ENCODE peak calls at places on chromosome 18, in eight cellular contexts. J is activated CD8-positive, alpha-beta memory T cell treated with anti-CD3 and anti-CD28 coated beads for 4 hours; B is T-helper 1 cell; R is body of pancreas; P is stimulated activated CD8-positive, alpha-beta memory T cell treated with anti-CD3 and anti-CD28 coated beads, Interleukin-7, amount 100 ng/mL, for 1 hour; U is fibroblast of mammary gland; H is COR-L47; Q is neural progenitor cell. I is an unnamed sample.

GRCh38 chr18:62928316-62928715 is 213.0 kb downstream of the PHLPP1 start:
- DNase-seq in J (no peak), B (no peak), R (no peak), P (no peak), U (peak; percentile 59), H (no peak), Q (no peak), I (peak; percentile 23)

GRCh38 chr18:55321268-55322175 is 266.5 kb downstream of the TCF4 start:
- DNase-seq in J (no peak), B (no peak), R (peak; percentile 85), P (peak; percentile 6), U (peak; percentile 93), H (peak; percentile 95), Q (peak; percentile 91), I (peak; percentile 95)

GRCh38 chr18:7467708-7468466 is 99.2 kb upstream of the PTPRM start:
- DNase-seq in J (no peak), B (no peak), R (no peak), P (no peak), U (peak; percentile 32), H (no peak), Q (no peak), I (peak; percentile 8)

GRCh38 chr18:76956648-76957047 is 134.3 kb downstream of the ZNF236 start:
- DNase-seq in J (no peak), B (no peak), R (no peak), P (no peak), U (no peak), H (no peak), Q (no peak), I (no peak)

GRCh38 chr18:13369756-13370510 is 151.4 kb downstream of the LDLRAD4 start:
- DNase-seq in J (no peak), B (no peak), R (no peak), P (no peak), U (peak; percentile 43), H (peak; percentile 34), Q (no peak), I (no peak)

GRCh38 chr18:8548186-8548585 is 61.1 kb upstream of the RAB12 start:
- DNase-seq in J (no peak), B (no peak), R (no peak), P (no peak), U (peak; percentile 75), H (no peak), Q (no peak), I (peak; percentile 54)

GRCh38 chr18:2027026-2027425 is 544.3 kb downstream of the METTL4 start:
- DNase-seq in J (no peak), B (no peak), R (no peak), P (no peak), U (no peak), H (no peak), Q (no peak), I (no peak)

GRCh38 chr18:74539289-74539688 is 5.0 kb downstream of the CNDP1 start:
- DNase-seq in J (no peak), B (no peak), R (no peak), P (no peak), U (no peak), H (no peak), Q (no peak), I (no peak)

GRCh38 chr18:36211612-36212065 is 24.3 kb downstream of the MOCOS start:
- DNase-seq in J (no peak), B (no peak), R (no peak), P (no peak), U (peak; percentile 86), H (no peak), Q (no peak), I (peak; percentile 83)

GRCh38 chr18:10752407-10752806 is 226.6 kb downstream of the NAPG start:
- DNase-seq in J (no peak), B (no peak), R (no peak), P (no peak), U (no peak), H (no peak), Q (no peak), I (no peak)

I was measured in GM23248.